ENCODE peak calls at places on chromosomes 2 and 18, in seven cellular contexts. One of them, this sample, is unnamed.

GRCh38 chr2:112198780-112199179 is 56.1 kb downstream of the ZC3H8 start:
- DNase-seq in Peyer's patch: no peak
- DNase-seq in IMR-90: no peak
- DNase-seq in dorsolateral prefrontal cortex: no peak
- DNase-seq in neural progenitor cell: no peak
- DNase-seq in CD4-positive, alpha-beta T cell: no peak
- DNase-seq in CD8-positive, alpha-beta T cell: no peak
- DNase-seq in this sample: no peak

GRCh38 chr2:132701810-132702209 is 31.8 kb upstream of the LYPD1 start:
- DNase-seq in Peyer's patch: no peak
- DNase-seq in IMR-90: peak; percentile 77
- DNase-seq in dorsolateral prefrontal cortex: no peak
- DNase-seq in neural progenitor cell: no peak
- DNase-seq in CD4-positive, alpha-beta T cell: no peak
- DNase-seq in CD8-positive, alpha-beta T cell: no peak
- DNase-seq in this sample: no peak

GRCh38 chr2:105768961-105769452 is 24.3 kb downstream of the NCK2 start:
- DNase-seq in Peyer's patch: no peak
- DNase-seq in IMR-90: peak; percentile 46
- DNase-seq in dorsolateral prefrontal cortex: no peak
- DNase-seq in neural progenitor cell: peak; percentile 47
- DNase-seq in CD4-positive, alpha-beta T cell: no peak
- DNase-seq in CD8-positive, alpha-beta T cell: no peak
- DNase-seq in this sample: no peak

GRCh38 chr18:24270358-24270936 is 127.2 kb downstream of the OSBPL1A start:
- DNase-seq in Peyer's patch: no peak
- DNase-seq in IMR-90: peak; percentile 8
- DNase-seq in dorsolateral prefrontal cortex: no peak
- DNase-seq in neural progenitor cell: no peak
- DNase-seq in CD4-positive, alpha-beta T cell: no peak
- DNase-seq in CD8-positive, alpha-beta T cell: no peak
- DNase-seq in this sample: no peak

GRCh38 chr2:240916571-240917008 is 10.5 kb downstream of the CROCC2 start:
- DNase-seq in Peyer's patch: no peak
- DNase-seq in IMR-90: peak; percentile 84
- DNase-seq in dorsolateral prefrontal cortex: no peak
- DNase-seq in neural progenitor cell: peak; percentile 67
- DNase-seq in CD4-positive, alpha-beta T cell: no peak
- DNase-seq in CD8-positive, alpha-beta T cell: no peak
- DNase-seq in this sample: peak; percentile 54

GRCh38 chr2:10163498-10164486 is 41.3 kb downstream of the RRM2 start:
- DNase-seq in Peyer's patch: no peak
- DNase-seq in IMR-90: peak; percentile 24
- DNase-seq in dorsolateral prefrontal cortex: no peak
- DNase-seq in neural progenitor cell: no peak
- DNase-seq in CD4-positive, alpha-beta T cell: no peak
- DNase-seq in CD8-positive, alpha-beta T cell: no peak
- DNase-seq in this sample: no peak

GRCh38 chr2:185825557-185825956 is 87.0 kb downstream of the FSIP2 start:
- DNase-seq in Peyer's patch: no peak
- DNase-seq in IMR-90: no peak
- DNase-seq in dorsolateral prefrontal cortex: no peak
- DNase-seq in neural progenitor cell: no peak
- DNase-seq in CD4-positive, alpha-beta T cell: no peak
- DNase-seq in CD8-positive, alpha-beta T cell: no peak
- DNase-seq in this sample: no peak

GRCh38 chr2:205785507-205786222 is 103.4 kb downstream of the NRP2 start:
- DNase-seq in Peyer's patch: no peak
- DNase-seq in IMR-90: peak; percentile 52
- DNase-seq in dorsolateral prefrontal cortex: no peak
- DNase-seq in neural progenitor cell: no peak
- DNase-seq in CD4-positive, alpha-beta T cell: no peak
- DNase-seq in CD8-positive, alpha-beta T cell: no peak
- DNase-seq in this sample: no peak

GRCh38 chr18:80029690-80030089 is 4.5 kb upstream of the RBFA start:
- DNase-seq in Peyer's patch: no peak
- DNase-seq in IMR-90: no peak
- DNase-seq in dorsolateral prefrontal cortex: no peak
- DNase-seq in neural progenitor cell: no peak
- DNase-seq in CD4-positive, alpha-beta T cell: no peak
- DNase-seq in CD8-positive, alpha-beta T cell: no peak
- DNase-seq in this sample: no peak

GRCh38 chr2:33482518-33482917 is 6.1 kb downstream of the RASGRP3 start:
- DNase-seq in Peyer's patch: no peak
- DNase-seq in IMR-90: no peak
- DNase-seq in dorsolateral prefrontal cortex: no peak
- DNase-seq in neural progenitor cell: no peak
- DNase-seq in CD4-positive, alpha-beta T cell: no peak
- DNase-seq in CD8-positive, alpha-beta T cell: no peak
- DNase-seq in this sample: no peak

GRCh38 chr2:203018181-203018580 is 3.5 kb downstream of the NBEAL1 start:
- DNase-seq in Peyer's patch: no peak
- DNase-seq in IMR-90: peak; percentile 38
- DNase-seq in dorsolateral prefrontal cortex: no peak
- DNase-seq in neural progenitor cell: no peak
- DNase-seq in CD4-positive, alpha-beta T cell: no peak
- DNase-seq in CD8-positive, alpha-beta T cell: no peak
- DNase-seq in this sample: no peak

GRCh38 chr2:241559489-241560180 is 1.1 kb downstream of the BOK start:
- DNase-seq in Peyer's patch: no peak
- DNase-seq in IMR-90: peak; percentile 48
- DNase-seq in dorsolateral prefrontal cortex: peak; percentile 44
- DNase-seq in neural progenitor cell: peak; percentile 66
- DNase-seq in CD4-positive, alpha-beta T cell: no peak
- DNase-seq in CD8-positive, alpha-beta T cell: no peak
- DNase-seq in this sample: no peak

GRCh38 chr2:108271691-108272253 is 16.9 kb upstream of the SULT1C2 start:
- DNase-seq in Peyer's patch: no peak
- DNase-seq in IMR-90: peak; percentile 84
- DNase-seq in dorsolateral prefrontal cortex: no peak
- DNase-seq in neural progenitor cell: no peak
- DNase-seq in CD4-positive, alpha-beta T cell: no peak
- DNase-seq in CD8-positive, alpha-beta T cell: no peak
- DNase-seq in this sample: peak; percentile 18

GRCh38 chr18:23593720-23594119 is 7.4 kb upstream of the NPC1 start:
- DNase-seq in Peyer's patch: no peak
- DNase-seq in IMR-90: peak; percentile 87
- DNase-seq in dorsolateral prefrontal cortex: no peak
- DNase-seq in neural progenitor cell: no peak
- DNase-seq in CD4-positive, alpha-beta T cell: no peak
- DNase-seq in CD8-positive, alpha-beta T cell: no peak
- DNase-seq in this sample: no peak

GRCh38 chr18:76765649-76766048 is 56.7 kb upstream of the ZNF236 start:
- DNase-seq in Peyer's patch: no peak
- DNase-seq in IMR-90: no peak
- DNase-seq in dorsolateral prefrontal cortex: no peak
- DNase-seq in neural progenitor cell: no peak
- DNase-seq in CD4-positive, alpha-beta T cell: no peak
- DNase-seq in CD8-positive, alpha-beta T cell: no peak
- DNase-seq in this sample: no peak

GRCh38 chr18:32906506-32907214 is 133.8 kb upstream of the KLHL14 start:
- DNase-seq in Peyer's patch: no peak
- DNase-seq in IMR-90: no peak
- DNase-seq in dorsolateral prefrontal cortex: no peak
- DNase-seq in neural progenitor cell: no peak
- DNase-seq in CD4-positive, alpha-beta T cell: no peak
- DNase-seq in CD8-positive, alpha-beta T cell: no peak
- DNase-seq in this sample: no peak

GRCh38 chr2:48651127-48651526 is 33.5 kb downstream of the GTF2A1L start:
- DNase-seq in Peyer's patch: no peak
- DNase-seq in IMR-90: peak; percentile 76
- DNase-seq in dorsolateral prefrontal cortex: no peak
- DNase-seq in neural progenitor cell: no peak
- DNase-seq in CD4-positive, alpha-beta T cell: no peak
- DNase-seq in CD8-positive, alpha-beta T cell: no peak
- DNase-seq in this sample: no peak

GRCh38 chr2:121147766-121148165 is 137.2 kb downstream of the TFCP2L1 start:
- DNase-seq in Peyer's patch: no peak
- DNase-seq in IMR-90: no peak
- DNase-seq in dorsolateral prefrontal cortex: no peak
- DNase-seq in neural progenitor cell: no peak
- DNase-seq in CD4-positive, alpha-beta T cell: no peak
- DNase-seq in CD8-positive, alpha-beta T cell: no peak
- DNase-seq in this sample: no peak
- H3K27ac ChIP-seq in Peyer's patch: no peak overlapping the region
- H3K27ac ChIP-seq in IMR-90: no peak overlapping the region
- H3K27ac ChIP-seq in dorsolateral prefrontal cortex: no peak overlapping the region
- H3K27ac ChIP-seq in neural progenitor cell: no peak overlapping the region
- H3K27ac ChIP-seq in CD4-positive, alpha-beta T cell: no peak overlapping the region
- H3K27ac ChIP-seq in CD8-positive, alpha-beta T cell: no peak overlapping the region
- H3K27ac ChIP-seq in this sample: no peak overlapping the region

DNA sequence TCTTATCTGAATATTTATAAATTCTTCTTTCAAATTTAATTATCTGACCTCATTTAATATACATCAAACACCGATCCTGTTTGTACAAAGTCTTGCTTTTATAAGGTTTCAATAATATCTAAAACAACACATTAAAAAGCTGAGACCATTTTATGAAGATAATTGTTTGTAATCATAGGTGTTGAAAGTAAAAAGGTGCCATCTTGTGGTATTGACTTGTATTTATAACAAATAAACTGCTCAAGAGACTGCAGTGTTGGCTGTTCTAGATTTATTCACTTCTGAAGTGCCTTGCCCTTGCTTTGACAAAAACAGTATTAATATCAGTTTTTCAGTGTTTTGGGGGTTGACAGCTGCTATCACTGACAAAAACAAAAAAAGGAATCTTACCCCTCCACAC is 286.8 kb upstream of the HNMT start:
- DNase-seq in Peyer's patch: no peak
- DNase-seq in IMR-90: no peak
- DNase-seq in dorsolateral prefrontal cortex: no peak
- DNase-seq in neural progenitor cell: peak; percentile 10
- DNase-seq in CD4-positive, alpha-beta T cell: no peak
- DNase-seq in CD8-positive, alpha-beta T cell: no peak
- DNase-seq in this sample: no peak
- TF ChIP-seq CTCF in Peyer's patch: no peak
- TF ChIP-seq CTCF in IMR-90: no peak
- TF ChIP-seq CTCF in dorsolateral prefrontal cortex: no peak
- TF ChIP-seq CTCF in neural progenitor cell: peak; percentile 35
- TF ChIP-seq CTCF in CD4-positive, alpha-beta T cell: no peak
- TF ChIP-seq CTCF in CD8-positive, alpha-beta T cell: no peak
- TF ChIP-seq CTCF in this sample: no peak

GRCh38 chr2:127771756-127772155 is 39.2 kb downstream of the WDR33 start:
- DNase-seq in Peyer's patch: no peak
- DNase-seq in IMR-90: peak; percentile 70
- DNase-seq in dorsolateral prefrontal cortex: no peak
- DNase-seq in neural progenitor cell: no peak
- DNase-seq in CD4-positive, alpha-beta T cell: no peak
- DNase-seq in CD8-positive, alpha-beta T cell: no peak
- DNase-seq in this sample: no peak

GRCh38 chr2:127776122-127776780 is 34.7 kb downstream of the WDR33 start:
- DNase-seq in Peyer's patch: no peak
- DNase-seq in IMR-90: peak; percentile 12
- DNase-seq in dorsolateral prefrontal cortex: no peak
- DNase-seq in neural progenitor cell: no peak
- DNase-seq in CD4-positive, alpha-beta T cell: no peak
- DNase-seq in CD8-positive, alpha-beta T cell: no peak
- DNase-seq in this sample: no peak

GRCh38 chr2:127769587-127769986 is 41.4 kb downstream of the WDR33 start:
- DNase-seq in Peyer's patch: no peak
- DNase-seq in IMR-90: no peak
- DNase-seq in dorsolateral prefrontal cortex: no peak
- DNase-seq in neural progenitor cell: no peak
- DNase-seq in CD4-positive, alpha-beta T cell: no peak
- DNase-seq in CD8-positive, alpha-beta T cell: no peak
- DNase-seq in this sample: no peak

GRCh38 chr2:127768775-127769479 is 42.0 kb downstream of the WDR33 start:
- DNase-seq in Peyer's patch: no peak
- DNase-seq in IMR-90: peak; percentile 67
- DNase-seq in dorsolateral prefrontal cortex: no peak
- DNase-seq in neural progenitor cell: no peak
- DNase-seq in CD4-positive, alpha-beta T cell: no peak
- DNase-seq in CD8-positive, alpha-beta T cell: no peak
- DNase-seq in this sample: no peak

DNA sequence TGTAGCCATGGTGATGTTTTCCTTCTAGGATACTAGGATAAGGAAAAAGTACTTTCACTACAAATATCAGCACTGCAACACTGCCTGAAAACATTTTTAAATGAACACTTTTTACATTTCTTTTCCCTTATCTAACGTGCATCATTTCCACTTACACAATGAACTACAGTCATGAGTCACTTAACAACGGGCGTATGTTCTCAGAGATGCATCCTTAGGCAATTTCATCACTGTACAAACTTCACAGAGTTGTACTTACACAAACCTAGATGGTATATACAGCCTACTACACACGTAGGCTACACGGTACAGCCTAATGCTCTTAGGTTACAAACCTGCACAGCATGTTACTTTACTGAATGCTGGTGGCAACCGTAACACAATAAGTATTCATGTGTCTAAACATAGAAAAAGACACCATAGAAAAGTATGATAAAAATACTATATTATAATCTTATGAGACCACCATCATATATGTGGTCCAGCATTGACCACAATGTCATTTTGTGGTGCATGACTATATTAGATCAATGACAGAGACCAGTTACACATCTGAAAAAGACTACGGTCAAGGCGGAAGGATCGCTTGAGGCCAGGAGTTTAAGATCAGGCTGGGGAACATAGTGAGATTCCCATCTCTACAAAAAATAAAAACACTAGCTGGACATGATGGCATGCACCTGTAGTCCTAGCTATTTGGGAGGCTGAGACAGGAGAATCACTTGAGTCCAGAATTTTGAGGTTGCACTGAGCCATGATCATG is 39.8 kb downstream of the WDR33 start:
- DNase-seq in Peyer's patch: no peak
- DNase-seq in IMR-90: peak; percentile 98
- DNase-seq in dorsolateral prefrontal cortex: no peak
- DNase-seq in neural progenitor cell: no peak
- DNase-seq in CD4-positive, alpha-beta T cell: no peak
- DNase-seq in CD8-positive, alpha-beta T cell: no peak
- DNase-seq in this sample: no peak
- H3K27ac ChIP-seq in Peyer's patch: no peak overlapping the region
- H3K27ac ChIP-seq in IMR-90: peak overlapping the region; percentile 43
- H3K27ac ChIP-seq in dorsolateral prefrontal cortex: no peak overlapping the region
- H3K27ac ChIP-seq in neural progenitor cell: no peak overlapping the region
- H3K27ac ChIP-seq in CD4-positive, alpha-beta T cell: no peak overlapping the region
- H3K27ac ChIP-seq in CD8-positive, alpha-beta T cell: no peak overlapping the region
- H3K27ac ChIP-seq in this sample: no peak overlapping the region

GRCh38 chr2:81996332-81996731 is 1691.8 kb upstream of the LRRTM1 start:
- DNase-seq in Peyer's patch: no peak
- DNase-seq in IMR-90: no peak
- DNase-seq in dorsolateral prefrontal cortex: no peak
- DNase-seq in neural progenitor cell: no peak
- DNase-seq in CD4-positive, alpha-beta T cell: no peak
- DNase-seq in CD8-positive, alpha-beta T cell: no peak
- DNase-seq in this sample: no peak

GRCh38 chr2:81987370-81987769 is 1682.8 kb upstream of the LRRTM1 start:
- DNase-seq in Peyer's patch: no peak
- DNase-seq in IMR-90: no peak
- DNase-seq in dorsolateral prefrontal cortex: no peak
- DNase-seq in neural progenitor cell: no peak
- DNase-seq in CD4-positive, alpha-beta T cell: no peak
- DNase-seq in CD8-positive, alpha-beta T cell: no peak
- DNase-seq in this sample: no peak

DNA sequence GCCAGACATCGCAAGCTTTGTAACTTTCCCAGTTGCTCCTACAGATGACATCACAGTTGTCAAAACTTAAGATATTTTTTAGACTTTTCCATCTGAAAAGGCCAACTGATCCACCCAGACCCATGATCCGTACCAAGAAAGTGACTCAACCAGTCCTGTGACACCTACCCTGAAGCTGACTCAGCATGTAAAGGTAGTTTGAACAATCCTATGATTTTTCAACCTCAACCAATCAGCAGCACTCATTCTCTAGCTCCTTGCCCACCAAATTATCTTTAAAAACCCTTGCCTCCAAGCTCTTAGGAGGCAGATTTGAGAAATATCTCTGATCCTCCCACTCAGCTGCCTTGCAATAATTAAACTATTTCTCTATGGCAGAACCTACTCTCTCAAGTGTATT is 1686.7 kb upstream of the LRRTM1 start:
- DNase-seq in Peyer's patch: no peak
- DNase-seq in IMR-90: no peak
- DNase-seq in dorsolateral prefrontal cortex: no peak
- DNase-seq in neural progenitor cell: no peak
- DNase-seq in CD4-positive, alpha-beta T cell: no peak
- DNase-seq in CD8-positive, alpha-beta T cell: no peak
- DNase-seq in this sample: no peak
- TF ChIP-seq CTCF in Peyer's patch: no peak
- TF ChIP-seq CTCF in IMR-90: no peak
- TF ChIP-seq CTCF in dorsolateral prefrontal cortex: no peak
- TF ChIP-seq CTCF in neural progenitor cell: no peak
- TF ChIP-seq CTCF in CD4-positive, alpha-beta T cell: no peak
- TF ChIP-seq CTCF in CD8-positive, alpha-beta T cell: no peak
- TF ChIP-seq CTCF in this sample: no peak

This sample was measured in heart right ventricle.